ENCODE peak calls at places on chromosomes 16 and 17, in ten cellular contexts. One of them, this sample, is unnamed.

GRCh38 chr16:48609453-48610023 is 442 bp downstream of the N4BP1 start:
- DNase-seq in left colon: peak
- DNase-seq in HT1080: no peak
- DNase-seq in colonic mucosa: peak
- DNase-seq in nephron progenitor cell: peak
- DNase-seq in RCC 7860: peak
- DNase-seq in fibroblast of lung: peak
- DNase-seq in activated naive CD4-positive, alpha-beta T cell treated with Interleukin-2 at 50 U/mL for 16 hours: peak
- DNase-seq in GM19239: no peak
- DNase-seq in stimulated activated CD4-positive, alpha-beta T cell treated with anti-CD3 and anti-CD28 coated beads, Interleukin-15, amount 100 ng/mL, for 1 hour: no peak
- DNase-seq in this sample: peak

GRCh38 chr17:27477050-27477647 is 20.9 kb downstream of the KSR1 start:
- DNase-seq in left colon: no peak
- DNase-seq in HT1080: no peak
- DNase-seq in colonic mucosa: no peak
- DNase-seq in nephron progenitor cell: no peak
- DNase-seq in RCC 7860: no peak
- DNase-seq in fibroblast of lung: no peak
- DNase-seq in activated naive CD4-positive, alpha-beta T cell treated with Interleukin-2 at 50 U/mL for 16 hours: no peak
- DNase-seq in GM19239: no peak
- DNase-seq in stimulated activated CD4-positive, alpha-beta T cell treated with anti-CD3 and anti-CD28 coated beads, Interleukin-15, amount 100 ng/mL, for 1 hour: no peak
- DNase-seq in this sample: no peak

GRCh38 chr17:74027539-74027938 is 175.9 kb upstream of the RPL38 start:
- DNase-seq in left colon: no peak
- DNase-seq in HT1080: no peak
- DNase-seq in colonic mucosa: no peak
- DNase-seq in nephron progenitor cell: no peak
- DNase-seq in RCC 7860: no peak
- DNase-seq in fibroblast of lung: no peak
- DNase-seq in activated naive CD4-positive, alpha-beta T cell treated with Interleukin-2 at 50 U/mL for 16 hours: no peak
- DNase-seq in GM19239: no peak
- DNase-seq in stimulated activated CD4-positive, alpha-beta T cell treated with anti-CD3 and anti-CD28 coated beads, Interleukin-15, amount 100 ng/mL, for 1 hour: no peak
- DNase-seq in this sample: no peak

GRCh38 chr17:34300652-34301390 is 15.3 kb downstream of the CCL11 start:
- DNase-seq in left colon: no peak
- DNase-seq in HT1080: peak
- DNase-seq in colonic mucosa: no peak
- DNase-seq in nephron progenitor cell: no peak
- DNase-seq in RCC 7860: peak
- DNase-seq in fibroblast of lung: no peak
- DNase-seq in activated naive CD4-positive, alpha-beta T cell treated with Interleukin-2 at 50 U/mL for 16 hours: no peak
- DNase-seq in GM19239: no peak
- DNase-seq in stimulated activated CD4-positive, alpha-beta T cell treated with anti-CD3 and anti-CD28 coated beads, Interleukin-15, amount 100 ng/mL, for 1 hour: no peak
- DNase-seq in this sample: peak

GRCh38 chr16:3097266-3097665 is 1.8 kb downstream of the ZSCAN10 start:
- DNase-seq in left colon: no peak
- DNase-seq in HT1080: no peak
- DNase-seq in colonic mucosa: no peak
- DNase-seq in nephron progenitor cell: peak
- DNase-seq in RCC 7860: no peak
- DNase-seq in fibroblast of lung: no peak
- DNase-seq in activated naive CD4-positive, alpha-beta T cell treated with Interleukin-2 at 50 U/mL for 16 hours: no peak
- DNase-seq in GM19239: no peak
- DNase-seq in stimulated activated CD4-positive, alpha-beta T cell treated with anti-CD3 and anti-CD28 coated beads, Interleukin-15, amount 100 ng/mL, for 1 hour: no peak
- DNase-seq in this sample: no peak

GRCh38 chr17:81036128-81036891 is 1.4 kb downstream of the BAIAP2 start:
- DNase-seq in left colon: no peak
- DNase-seq in HT1080: no peak
- DNase-seq in colonic mucosa: no peak
- DNase-seq in nephron progenitor cell: no peak
- DNase-seq in RCC 7860: no peak
- DNase-seq in fibroblast of lung: no peak
- DNase-seq in activated naive CD4-positive, alpha-beta T cell treated with Interleukin-2 at 50 U/mL for 16 hours: no peak
- DNase-seq in GM19239: no peak
- DNase-seq in stimulated activated CD4-positive, alpha-beta T cell treated with anti-CD3 and anti-CD28 coated beads, Interleukin-15, amount 100 ng/mL, for 1 hour: no peak
- DNase-seq in this sample: peak

GRCh38 chr16:83954577-83955016 is 1.6 kb downstream of the OSGIN1 start:
- DNase-seq in left colon: peak
- DNase-seq in HT1080: peak
- DNase-seq in colonic mucosa: peak
- DNase-seq in nephron progenitor cell: no peak
- DNase-seq in RCC 7860: peak
- DNase-seq in fibroblast of lung: peak
- DNase-seq in activated naive CD4-positive, alpha-beta T cell treated with Interleukin-2 at 50 U/mL for 16 hours: no peak
- DNase-seq in GM19239: no peak
- DNase-seq in stimulated activated CD4-positive, alpha-beta T cell treated with anti-CD3 and anti-CD28 coated beads, Interleukin-15, amount 100 ng/mL, for 1 hour: no peak
- DNase-seq in this sample: peak

GRCh38 chr16:85612191-85612800 is 826 bp upstream of the GSE1 start:
- DNase-seq in left colon: peak
- DNase-seq in HT1080: peak
- DNase-seq in colonic mucosa: peak
- DNase-seq in nephron progenitor cell: peak
- DNase-seq in RCC 7860: peak
- DNase-seq in fibroblast of lung: peak
- DNase-seq in activated naive CD4-positive, alpha-beta T cell treated with Interleukin-2 at 50 U/mL for 16 hours: peak
- DNase-seq in GM19239: no peak
- DNase-seq in stimulated activated CD4-positive, alpha-beta T cell treated with anti-CD3 and anti-CD28 coated beads, Interleukin-15, amount 100 ng/mL, for 1 hour: no peak
- DNase-seq in this sample: peak

GRCh38 chr16:77288222-77288621 is 89.0 kb downstream of the SYCE1L start:
- DNase-seq in left colon: no peak
- DNase-seq in HT1080: peak
- DNase-seq in colonic mucosa: no peak
- DNase-seq in nephron progenitor cell: no peak
- DNase-seq in RCC 7860: peak
- DNase-seq in fibroblast of lung: peak
- DNase-seq in activated naive CD4-positive, alpha-beta T cell treated with Interleukin-2 at 50 U/mL for 16 hours: no peak
- DNase-seq in GM19239: no peak
- DNase-seq in stimulated activated CD4-positive, alpha-beta T cell treated with anti-CD3 and anti-CD28 coated beads, Interleukin-15, amount 100 ng/mL, for 1 hour: no peak
- DNase-seq in this sample: peak

GRCh38 chr17:82873521-82873920 is 33.7 kb upstream of the ZNF750 start:
- DNase-seq in left colon: no peak
- DNase-seq in HT1080: no peak
- DNase-seq in colonic mucosa: no peak
- DNase-seq in nephron progenitor cell: no peak
- DNase-seq in RCC 7860: no peak
- DNase-seq in fibroblast of lung: no peak
- DNase-seq in activated naive CD4-positive, alpha-beta T cell treated with Interleukin-2 at 50 U/mL for 16 hours: no peak
- DNase-seq in GM19239: no peak
- DNase-seq in stimulated activated CD4-positive, alpha-beta T cell treated with anti-CD3 and anti-CD28 coated beads, Interleukin-15, amount 100 ng/mL, for 1 hour: no peak
- DNase-seq in this sample: no peak

GRCh38 chr16:13186813-13187212 is 285.4 kb downstream of the SHISA9 start:
- DNase-seq in left colon: no peak
- DNase-seq in HT1080: peak
- DNase-seq in colonic mucosa: no peak
- DNase-seq in nephron progenitor cell: no peak
- DNase-seq in RCC 7860: no peak
- DNase-seq in fibroblast of lung: no peak
- DNase-seq in activated naive CD4-positive, alpha-beta T cell treated with Interleukin-2 at 50 U/mL for 16 hours: no peak
- DNase-seq in GM19239: no peak
- DNase-seq in stimulated activated CD4-positive, alpha-beta T cell treated with anti-CD3 and anti-CD28 coated beads, Interleukin-15, amount 100 ng/mL, for 1 hour: no peak
- DNase-seq in this sample: no peak

GRCh38 chr16:585351-585750 is 4.5 kb upstream of the RAB40C start:
- DNase-seq in left colon: no peak
- DNase-seq in HT1080: no peak
- DNase-seq in colonic mucosa: no peak
- DNase-seq in nephron progenitor cell: no peak
- DNase-seq in RCC 7860: peak
- DNase-seq in fibroblast of lung: no peak
- DNase-seq in activated naive CD4-positive, alpha-beta T cell treated with Interleukin-2 at 50 U/mL for 16 hours: no peak
- DNase-seq in GM19239: no peak
- DNase-seq in stimulated activated CD4-positive, alpha-beta T cell treated with anti-CD3 and anti-CD28 coated beads, Interleukin-15, amount 100 ng/mL, for 1 hour: no peak
- DNase-seq in this sample: no peak

GRCh38 chr17:11980813-11981212 is 16.5 kb downstream of the ZNF18 start:
- DNase-seq in left colon: no peak
- DNase-seq in HT1080: no peak
- DNase-seq in colonic mucosa: no peak
- DNase-seq in nephron progenitor cell: no peak
- DNase-seq in RCC 7860: no peak
- DNase-seq in fibroblast of lung: peak
- DNase-seq in activated naive CD4-positive, alpha-beta T cell treated with Interleukin-2 at 50 U/mL for 16 hours: no peak
- DNase-seq in GM19239: no peak
- DNase-seq in stimulated activated CD4-positive, alpha-beta T cell treated with anti-CD3 and anti-CD28 coated beads, Interleukin-15, amount 100 ng/mL, for 1 hour: no peak
- DNase-seq in this sample: no peak

GRCh38 chr17:17073627-17074521 is 31.6 kb downstream of the MPRIP start:
- DNase-seq in left colon: no peak
- DNase-seq in HT1080: no peak
- DNase-seq in colonic mucosa: no peak
- DNase-seq in nephron progenitor cell: no peak
- DNase-seq in RCC 7860: no peak
- DNase-seq in fibroblast of lung: no peak
- DNase-seq in activated naive CD4-positive, alpha-beta T cell treated with Interleukin-2 at 50 U/mL for 16 hours: no peak
- DNase-seq in GM19239: no peak
- DNase-seq in stimulated activated CD4-positive, alpha-beta T cell treated with anti-CD3 and anti-CD28 coated beads, Interleukin-15, amount 100 ng/mL, for 1 hour: no peak
- DNase-seq in this sample: peak

GRCh38 chr16:49635591-49636581 is 220.0 kb downstream of the ZNF423 start:
- DNase-seq in left colon: no peak
- DNase-seq in HT1080: no peak
- DNase-seq in colonic mucosa: no peak
- DNase-seq in nephron progenitor cell: no peak
- DNase-seq in RCC 7860: no peak
- DNase-seq in fibroblast of lung: no peak
- DNase-seq in activated naive CD4-positive, alpha-beta T cell treated with Interleukin-2 at 50 U/mL for 16 hours: no peak
- DNase-seq in GM19239: no peak
- DNase-seq in stimulated activated CD4-positive, alpha-beta T cell treated with anti-CD3 and anti-CD28 coated beads, Interleukin-15, amount 100 ng/mL, for 1 hour: no peak
- DNase-seq in this sample: no peak

GRCh38 chr17:79410681-79411080 is 200.2 kb downstream of the RBFOX3 start:
- DNase-seq in left colon: no peak
- DNase-seq in HT1080: no peak
- DNase-seq in colonic mucosa: no peak
- DNase-seq in nephron progenitor cell: no peak
- DNase-seq in RCC 7860: no peak
- DNase-seq in fibroblast of lung: no peak
- DNase-seq in activated naive CD4-positive, alpha-beta T cell treated with Interleukin-2 at 50 U/mL for 16 hours: no peak
- DNase-seq in GM19239: no peak
- DNase-seq in stimulated activated CD4-positive, alpha-beta T cell treated with anti-CD3 and anti-CD28 coated beads, Interleukin-15, amount 100 ng/mL, for 1 hour: no peak
- DNase-seq in this sample: no peak

GRCh38 chr17:43418441-43419374 is 19.9 kb downstream of the ARL4D start:
- DNase-seq in left colon: peak
- DNase-seq in HT1080: peak
- DNase-seq in colonic mucosa: no peak
- DNase-seq in nephron progenitor cell: no peak
- DNase-seq in RCC 7860: peak
- DNase-seq in fibroblast of lung: peak
- DNase-seq in activated naive CD4-positive, alpha-beta T cell treated with Interleukin-2 at 50 U/mL for 16 hours: no peak
- DNase-seq in GM19239: no peak
- DNase-seq in stimulated activated CD4-positive, alpha-beta T cell treated with anti-CD3 and anti-CD28 coated beads, Interleukin-15, amount 100 ng/mL, for 1 hour: no peak
- DNase-seq in this sample: peak

GRCh38 chr17:44086364-44087311 is 16.1 kb downstream of the G6PC3 start:
- DNase-seq in left colon: no peak
- DNase-seq in HT1080: peak
- DNase-seq in colonic mucosa: no peak
- DNase-seq in nephron progenitor cell: no peak
- DNase-seq in RCC 7860: peak
- DNase-seq in fibroblast of lung: peak
- DNase-seq in activated naive CD4-positive, alpha-beta T cell treated with Interleukin-2 at 50 U/mL for 16 hours: peak
- DNase-seq in GM19239: no peak
- DNase-seq in stimulated activated CD4-positive, alpha-beta T cell treated with anti-CD3 and anti-CD28 coated beads, Interleukin-15, amount 100 ng/mL, for 1 hour: no peak
- DNase-seq in this sample: peak

GRCh38 chr17:4858880-4859260 is 25.7 kb downstream of the MINK1 start:
- DNase-seq in left colon: peak
- DNase-seq in HT1080: peak
- DNase-seq in colonic mucosa: peak
- DNase-seq in nephron progenitor cell: no peak
- DNase-seq in RCC 7860: peak
- DNase-seq in fibroblast of lung: no peak
- DNase-seq in activated naive CD4-positive, alpha-beta T cell treated with Interleukin-2 at 50 U/mL for 16 hours: no peak
- DNase-seq in GM19239: no peak
- DNase-seq in stimulated activated CD4-positive, alpha-beta T cell treated with anti-CD3 and anti-CD28 coated beads, Interleukin-15, amount 100 ng/mL, for 1 hour: no peak
- DNase-seq in this sample: peak

GRCh38 chr16:88068476-88069396 is 117.5 kb downstream of the BANP start:
- DNase-seq in left colon: no peak
- DNase-seq in HT1080: no peak
- DNase-seq in colonic mucosa: no peak
- DNase-seq in nephron progenitor cell: no peak
- DNase-seq in RCC 7860: no peak
- DNase-seq in fibroblast of lung: no peak
- DNase-seq in activated naive CD4-positive, alpha-beta T cell treated with Interleukin-2 at 50 U/mL for 16 hours: no peak
- DNase-seq in GM19239: no peak
- DNase-seq in stimulated activated CD4-positive, alpha-beta T cell treated with anti-CD3 and anti-CD28 coated beads, Interleukin-15, amount 100 ng/mL, for 1 hour: no peak
- DNase-seq in this sample: no peak

GRCh38 chr16:3842994-3843393 is 37.5 kb downstream of the CREBBP start:
- DNase-seq in left colon: no peak
- DNase-seq in HT1080: no peak
- DNase-seq in colonic mucosa: no peak
- DNase-seq in nephron progenitor cell: no peak
- DNase-seq in RCC 7860: no peak
- DNase-seq in fibroblast of lung: peak
- DNase-seq in activated naive CD4-positive, alpha-beta T cell treated with Interleukin-2 at 50 U/mL for 16 hours: no peak
- DNase-seq in GM19239: no peak
- DNase-seq in stimulated activated CD4-positive, alpha-beta T cell treated with anti-CD3 and anti-CD28 coated beads, Interleukin-15, amount 100 ng/mL, for 1 hour: no peak
- DNase-seq in this sample: no peak

GRCh38 chr17:74746922-74747321 is 1.5 kb upstream of the NHERF1 start:
- DNase-seq in left colon: peak
- DNase-seq in HT1080: no peak
- DNase-seq in colonic mucosa: no peak
- DNase-seq in nephron progenitor cell: peak
- DNase-seq in RCC 7860: no peak
- DNase-seq in fibroblast of lung: no peak
- DNase-seq in activated naive CD4-positive, alpha-beta T cell treated with Interleukin-2 at 50 U/mL for 16 hours: no peak
- DNase-seq in GM19239: no peak
- DNase-seq in stimulated activated CD4-positive, alpha-beta T cell treated with anti-CD3 and anti-CD28 coated beads, Interleukin-15, amount 100 ng/mL, for 1 hour: no peak
- DNase-seq in this sample: no peak

GRCh38 chr17:40707720-40708119 is 4.2 kb upstream of the KRT24 start:
- DNase-seq in left colon: no peak
- DNase-seq in HT1080: peak
- DNase-seq in colonic mucosa: peak
- DNase-seq in nephron progenitor cell: no peak
- DNase-seq in RCC 7860: peak
- DNase-seq in fibroblast of lung: peak
- DNase-seq in activated naive CD4-positive, alpha-beta T cell treated with Interleukin-2 at 50 U/mL for 16 hours: no peak
- DNase-seq in GM19239: no peak
- DNase-seq in stimulated activated CD4-positive, alpha-beta T cell treated with anti-CD3 and anti-CD28 coated beads, Interleukin-15, amount 100 ng/mL, for 1 hour: no peak
- DNase-seq in this sample: no peak

GRCh38 chr16:11207646-11208045 is 48.4 kb downstream of the SOCS1 start:
- DNase-seq in left colon: no peak
- DNase-seq in HT1080: no peak
- DNase-seq in colonic mucosa: no peak
- DNase-seq in nephron progenitor cell: no peak
- DNase-seq in RCC 7860: no peak
- DNase-seq in fibroblast of lung: no peak
- DNase-seq in activated naive CD4-positive, alpha-beta T cell treated with Interleukin-2 at 50 U/mL for 16 hours: no peak
- DNase-seq in GM19239: no peak
- DNase-seq in stimulated activated CD4-positive, alpha-beta T cell treated with anti-CD3 and anti-CD28 coated beads, Interleukin-15, amount 100 ng/mL, for 1 hour: no peak
- DNase-seq in this sample: no peak

GRCh38 chr16:15854061-15854460 is 2.8 kb downstream of the MYH11 start:
- DNase-seq in left colon: no peak
- DNase-seq in HT1080: no peak
- DNase-seq in colonic mucosa: no peak
- DNase-seq in nephron progenitor cell: no peak
- DNase-seq in RCC 7860: no peak
- DNase-seq in fibroblast of lung: no peak
- DNase-seq in activated naive CD4-positive, alpha-beta T cell treated with Interleukin-2 at 50 U/mL for 16 hours: no peak
- DNase-seq in GM19239: no peak
- DNase-seq in stimulated activated CD4-positive, alpha-beta T cell treated with anti-CD3 and anti-CD28 coated beads, Interleukin-15, amount 100 ng/mL, for 1 hour: no peak
- DNase-seq in this sample: no peak

GRCh38 chr17:65588194-65588808 is 26.9 kb upstream of the AXIN2 start:
- DNase-seq in left colon: peak
- DNase-seq in HT1080: no peak
- DNase-seq in colonic mucosa: peak
- DNase-seq in nephron progenitor cell: no peak
- DNase-seq in RCC 7860: no peak
- DNase-seq in fibroblast of lung: no peak
- DNase-seq in activated naive CD4-positive, alpha-beta T cell treated with Interleukin-2 at 50 U/mL for 16 hours: no peak
- DNase-seq in GM19239: no peak
- DNase-seq in stimulated activated CD4-positive, alpha-beta T cell treated with anti-CD3 and anti-CD28 coated beads, Interleukin-15, amount 100 ng/mL, for 1 hour: no peak
- DNase-seq in this sample: no peak

GRCh38 chr17:81569986-81570514 is 17.9 kb upstream of the FAAP100 start:
- DNase-seq in left colon: no peak
- DNase-seq in HT1080: no peak
- DNase-seq in colonic mucosa: no peak
- DNase-seq in nephron progenitor cell: no peak
- DNase-seq in RCC 7860: no peak
- DNase-seq in fibroblast of lung: no peak
- DNase-seq in activated naive CD4-positive, alpha-beta T cell treated with Interleukin-2 at 50 U/mL for 16 hours: no peak
- DNase-seq in GM19239: no peak
- DNase-seq in stimulated activated CD4-positive, alpha-beta T cell treated with anti-CD3 and anti-CD28 coated beads, Interleukin-15, amount 100 ng/mL, for 1 hour: no peak
- DNase-seq in this sample: no peak

GRCh38 chr17:80050706-80051105 is 14.3 kb downstream of the CCDC40 start:
- DNase-seq in left colon: no peak
- DNase-seq in HT1080: no peak
- DNase-seq in colonic mucosa: no peak
- DNase-seq in nephron progenitor cell: no peak
- DNase-seq in RCC 7860: no peak
- DNase-seq in fibroblast of lung: no peak
- DNase-seq in activated naive CD4-positive, alpha-beta T cell treated with Interleukin-2 at 50 U/mL for 16 hours: no peak
- DNase-seq in GM19239: no peak
- DNase-seq in stimulated activated CD4-positive, alpha-beta T cell treated with anti-CD3 and anti-CD28 coated beads, Interleukin-15, amount 100 ng/mL, for 1 hour: no peak
- DNase-seq in this sample: no peak

This sample was measured in astrocyte of the hippocampus.